ENCODE peak calls at places on chromosomes 16 and 17, in four cellular contexts. F, D, Z and X are unnamed samples.

GRCh38 chr17:44014133-44014436 is 678 bp downstream of the TMEM101 start:
- DNase-seq in F (no peak), D (no peak), Z (no peak), X (no peak)

GRCh38 chr17:34177642-34178041 is 77.4 kb upstream of the CCL2 start:
- DNase-seq in D (no peak), Z (no peak), F (no peak), X (no peak)

GRCh38 chr16:89720859-89721643 is at the start of the genes VPS9D1 and ZNF276:
- DNase-seq in Z (peak), F (peak), D (peak), X (peak)

GRCh38 chr16:65991149-65991701 is 375.3 kb upstream of the CDH5 start:
- DNase-seq in D (no peak), Z (no peak), F (no peak), X (no peak)

GRCh38 chr17:50569592-50569991 is 9.1 kb downstream of the CACNA1G start:
- DNase-seq in D (no peak), Z (no peak), F (no peak), X (no peak)

GRCh38 chr17:921161-921560 is 58.4 kb downstream of the NXN start:
- DNase-seq in D (no peak), Z (no peak), F (no peak), X (no peak)

GRCh38 chr17:47192549-47192948 is 3.5 kb upstream of the CDC27 start:
- DNase-seq in F (no peak), Z (no peak), D (no peak), X (peak)

GRCh38 chr17:81406117-81406953 is 11.1 kb downstream of the BAHCC1 start:
- DNase-seq in F (no peak), D (no peak), Z (no peak), X (no peak)

DNA sequence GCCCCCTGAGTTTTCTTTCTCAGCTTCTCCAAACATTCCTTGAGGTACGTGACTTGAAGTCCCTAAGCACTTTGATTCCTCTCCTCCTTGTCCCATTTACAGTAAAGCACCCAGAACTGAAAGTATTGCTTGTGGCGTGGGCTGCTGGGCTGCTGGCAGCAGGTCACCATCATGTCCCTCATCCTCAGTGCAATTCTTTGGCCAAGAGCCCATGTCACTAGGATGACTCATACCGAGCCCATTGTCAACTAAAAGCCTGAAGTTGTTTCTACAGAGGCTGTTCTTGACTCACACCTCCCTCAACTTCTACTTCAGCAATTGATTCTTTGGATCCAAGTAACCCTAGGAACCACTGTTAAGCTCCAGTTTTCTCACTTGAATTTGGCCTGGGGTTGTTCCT is 54.3 kb downstream of the KPNA2 start:
- DNase-seq in Z (peak), D (no peak), F (no peak), X (no peak)
- H3K4me3 ChIP-seq in Z (no peak), D (no peak), F (no peak), X (no peak)

GRCh38 chr16:68355447-68356248 is 44.8 kb downstream of the PRMT7 start:
- DNase-seq in D (no peak), Z (no peak), F (no peak), X (no peak)
- H3K27ac ChIP-seq in D (no peak), Z (no peak), F (no peak), X (peak)

GRCh38 chr16:84823926-84824325 is 4.1 kb downstream of the CRISPLD2 start:
- DNase-seq in D (no peak), Z (no peak), F (no peak), X (no peak)
- H3K4me3 ChIP-seq in D (no peak), Z (no peak), F (no peak), X (no peak)

GRCh38 chr16:85209526-85210121 is 97.4 kb upstream of the CIBAR2 start:
- DNase-seq in D (no peak), Z (no peak), F (no peak), X (no peak)
- H3K27ac ChIP-seq in D (no peak), Z (no peak), F (no peak), X (no peak)

GRCh38 chr16:1497014-1497598 is 3.9 kb downstream of the TELO2 start:
- DNase-seq in D (no peak), F (no peak), Z (no peak), X (no peak)
- H3K4me3 ChIP-seq in D (no peak), F (no peak), Z (no peak), X (no peak)

GRCh38 chr16:695355-696089 is 5.3 kb upstream of the WDR24 start:
- DNase-seq in D (peak), Z (peak), F (peak), X (peak)
- H3K27ac ChIP-seq in D (peak), Z (peak), F (no peak), X (peak)

GRCh38 chr17:77191266-77191665 is 50.5 kb downstream of the SEC14L1 start:
- DNase-seq in Z (no peak), D (no peak), F (no peak), X (no peak)

GRCh38 chr17:77189148-77189547 is 48.4 kb downstream of the SEC14L1 start:
- DNase-seq in Z (no peak), F (no peak), D (no peak), X (no peak)

GRCh38 chr17:77190561-77190960 is 49.8 kb downstream of the SEC14L1 start:
- DNase-seq in Z (no peak), F (no peak), D (no peak), X (no peak)

GRCh38 chr17:77186141-77186604 is 45.4 kb downstream of the SEC14L1 start:
- DNase-seq in F (no peak), D (no peak), Z (no peak), X (peak)

DNA sequence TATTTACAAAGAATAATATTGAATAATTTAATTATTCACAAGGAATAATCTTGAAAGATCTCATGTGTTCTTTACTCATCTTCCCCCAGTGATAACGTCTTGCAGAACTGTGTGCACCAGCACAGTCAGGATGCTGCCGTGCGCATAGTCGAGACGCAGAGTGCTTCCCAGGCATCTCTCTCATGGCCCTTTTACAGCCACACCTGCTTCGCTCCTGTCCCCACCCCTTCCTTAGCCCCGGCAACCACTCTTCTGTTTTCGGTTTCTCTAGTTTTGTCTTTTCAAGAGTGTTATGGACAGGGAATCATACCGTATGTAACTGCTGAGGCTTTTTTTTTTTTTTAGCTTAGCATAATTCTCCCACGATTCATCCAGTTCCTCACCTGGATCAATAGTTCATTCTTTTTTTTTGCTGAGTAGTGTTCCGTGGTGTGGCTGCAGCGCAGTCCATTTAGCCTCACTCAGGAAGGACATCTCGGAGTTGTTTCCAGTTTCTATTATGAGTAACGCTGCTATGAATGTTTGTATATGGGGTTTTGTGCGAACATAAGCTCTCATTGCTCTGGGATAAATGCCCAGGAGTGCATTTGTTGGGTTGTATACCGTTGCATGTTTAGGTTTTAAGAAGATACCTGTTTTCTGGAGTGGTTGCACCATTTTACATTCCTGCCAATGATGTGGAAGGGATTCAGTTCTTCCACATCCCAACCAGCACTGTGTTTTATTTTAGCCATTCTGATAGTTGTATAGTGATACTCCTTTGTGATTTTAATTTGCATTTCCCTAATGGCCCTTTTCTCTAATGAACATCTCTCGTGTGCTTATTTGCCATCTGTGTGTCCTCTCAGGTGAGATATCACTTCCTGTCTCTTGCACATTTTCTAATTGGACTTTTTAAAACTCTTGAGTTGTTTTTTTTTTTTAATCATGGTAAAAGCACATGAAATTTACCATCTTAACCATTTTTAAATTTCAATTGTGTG is 47.6 kb downstream of the SEC14L1 start:
- DNase-seq in Z (no peak), F (no peak), D (no peak), X (peak)
- H3K4me3 ChIP-seq in Z (no peak), F (peak), D (peak), X (peak)

GRCh38 chr16:31529398-31530312 is 2.0 kb downstream of the AHSP start:
- DNase-seq in D (no peak), Z (no peak), F (no peak), X (no peak)

GRCh38 chr16:31528726-31529397 is 1.2 kb downstream of the AHSP start:
- DNase-seq in Z (no peak), D (no peak), F (no peak), X (no peak)

GRCh38 chr16:31525113-31525512 is 2.6 kb upstream of the AHSP start:
- DNase-seq in F (no peak), D (no peak), Z (no peak), X (no peak)

GRCh38 chr16:31530405-31530804 is 2.7 kb downstream of the AHSP start:
- DNase-seq in F (no peak), D (no peak), Z (no peak), X (no peak)

DNA sequence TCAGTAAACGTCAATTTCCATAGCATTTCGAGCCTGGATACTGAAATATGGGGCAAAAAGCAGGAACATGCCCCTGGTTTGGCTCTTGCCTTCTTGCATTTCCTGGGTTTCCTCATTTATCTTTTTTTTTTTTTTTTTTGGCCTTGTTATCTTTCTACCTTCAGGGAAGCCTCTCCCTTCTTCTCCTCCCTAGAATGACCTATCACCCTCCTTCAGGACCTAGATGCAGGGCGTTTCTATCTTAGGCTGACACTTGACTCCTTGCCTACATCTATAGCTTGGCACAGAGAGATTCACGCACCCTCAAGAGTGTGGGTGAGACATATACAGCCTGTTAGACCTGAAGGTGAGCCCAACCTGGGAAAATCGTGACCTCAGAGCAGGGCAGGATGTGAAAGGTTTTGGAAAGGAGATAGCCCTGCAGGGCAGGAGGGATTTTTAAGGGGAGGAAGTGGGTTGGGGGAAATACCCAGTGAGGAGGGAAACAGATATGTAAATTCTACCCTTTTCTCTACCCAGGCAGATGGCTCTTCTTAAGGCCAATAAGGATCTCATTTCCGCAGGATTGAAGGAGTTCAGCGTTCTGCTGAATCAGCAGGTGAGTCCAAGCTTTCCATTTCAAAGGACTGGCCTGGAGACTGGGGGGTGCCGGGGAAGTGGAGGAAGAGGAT is at the start of gene AHSP:
- DNase-seq in F (no peak), D (no peak), Z (no peak), X (no peak)
- H3K27ac ChIP-seq in F (no peak), D (no peak), Z (no peak), X (no peak)